ENCODE peak calls at places on chromosomes 12 and 14, in nine cellular contexts. M is NCI-H748 treated with DMSO at 0.1 percent for 48 hours, H is neuronal stem cell, K is EL, L is GM12891, G is NCI-H1092, S is stomach, E is Right ventricle myocardium superior, V is head of caudate nucleus. C is an unnamed sample.

GRCh38 chr12:82524636-82525035 is 162.1 kb upstream of the TMTC2 start:
- DNase-seq in E (no peak), L (no peak), H (no peak), S (no peak), K (no peak), G (no peak), M (no peak), V (no peak), C (no peak)

GRCh38 chr14:59320771-59321170 is 132.3 kb downstream of the DAAM1 start:
- DNase-seq in H (no peak), V (no peak), M (no peak), E (no peak), G (no peak), L (no peak), K (no peak), S (no peak), C (no peak)

GRCh38 chr12:16369156-16369555 is 21.7 kb downstream of the MGST1 start:
- DNase-seq in M (no peak), E (no peak), S (no peak), K (no peak), G (no peak), L (no peak), H (no peak), V (no peak), C (no peak)

GRCh38 chr14:54312166-54312801 is 84.5 kb upstream of the CDKN3 start:
- DNase-seq in M (no peak), L (no peak), H (no peak), G (no peak), E (no peak), V (no peak), K (peak), S (no peak), C (no peak)

GRCh38 chr14:99177876-99178630 is 93.9 kb downstream of the BCL11B start:
- DNase-seq in G (no peak), M (no peak), S (no peak), K (no peak), V (no peak), E (no peak), L (no peak), H (no peak), C (no peak)

GRCh38 chr14:55412686-55413085 is 1.1 kb upstream of the ATG14 start:
- DNase-seq in V (no peak), G (no peak), S (no peak), K (no peak), L (no peak), H (no peak), E (no peak), M (no peak), C (no peak)

GRCh38 chr14:104318558-104319488 is 180.4 kb downstream of the KIF26A start:
- DNase-seq in L (peak), S (peak), G (no peak), H (no peak), V (no peak), E (peak), M (no peak), K (no peak), C (no peak)

GRCh38 chr12:51390457-51391046 is 654 bp downstream of the GALNT6 start:
- DNase-seq in V (no peak), M (no peak), K (no peak), H (no peak), S (no peak), G (no peak), L (no peak), E (no peak), C (no peak)

GRCh38 chr14:39265032-39265431 is 31.3 kb downstream of the MIA2 start:
- DNase-seq in M (no peak), S (no peak), E (no peak), V (no peak), G (no peak), K (peak), L (no peak), H (no peak), C (no peak)

GRCh38 chr12:119547016-119547415 is 46.6 kb upstream of the TMEM233 start:
- DNase-seq in S (no peak), V (no peak), M (no peak), L (no peak), K (no peak), H (no peak), G (no peak), E (no peak), C (no peak)

GRCh38 chr12:2319747-2320146 is 267.0 kb downstream of the CACNA1C start:
- DNase-seq in G (no peak), L (no peak), K (peak), V (no peak), S (no peak), E (no peak), M (no peak), H (no peak), C (no peak)

GRCh38 chr12:96368687-96369086 is 31.6 kb downstream of the CDK17 start:
- DNase-seq in E (no peak), K (no peak), G (no peak), M (no peak), L (no peak), H (no peak), S (no peak), V (no peak), C (no peak)

GRCh38 chr14:81455344-81455743 is 55.2 kb upstream of the STON2 start:
- DNase-seq in E (no peak), K (no peak), H (no peak), S (no peak), V (no peak), M (no peak), G (no peak), L (no peak), C (no peak)

GRCh38 chr14:70934084-70934483 is 26.8 kb downstream of the PCNX1 start:
- DNase-seq in H (no peak), E (no peak), G (no peak), S (no peak), L (no peak), K (no peak), V (no peak), M (no peak), C (no peak)

GRCh38 chr12:54526800-54527630 is 22.4 kb upstream of the PDE1B start:
- DNase-seq in L (no peak), E (peak), S (peak), H (peak), K (peak), M (no peak), V (peak), G (peak), C (peak)

GRCh38 chr12:12896261-12896660 is 4.9 kb downstream of the GPRC5A start:
- DNase-seq in E (no peak), V (no peak), G (no peak), L (no peak), H (no peak), S (no peak), M (no peak), K (peak), C (no peak)

GRCh38 chr14:104791425-104791824 is 4.1 kb downstream of the AKT1 start:
- DNase-seq in M (no peak), L (no peak), S (no peak), K (no peak), E (no peak), G (no peak), H (no peak), V (no peak), C (no peak)

GRCh38 chr12:111180830-111181726 is 187.8 kb downstream of the PHETA1 start:
- DNase-seq in E (peak), M (peak), G (peak), K (no peak), S (peak), H (no peak), L (no peak), V (peak), C (no peak)

GRCh38 chr12:125773033-125773432 is 707.8 kb downstream of the AACS start:
- DNase-seq in V (no peak), S (no peak), M (peak), G (no peak), K (no peak), H (no peak), E (no peak), L (no peak), C (peak)

GRCh38 chr14:64704743-64705405 is 650 bp downstream of the PLEKHG3 start:
- DNase-seq in L (no peak), S (peak), K (peak), M (peak), H (no peak), V (no peak), G (no peak), E (peak), C (peak)

GRCh38 chr12:98814254-98814653 is 169.2 kb downstream of the APAF1 start:
- DNase-seq in M (no peak), K (no peak), G (peak), S (no peak), L (no peak), V (no peak), E (no peak), H (no peak), C (no peak)

C was measured in HAP-1.